ENCODE peak calls at places on chromosomes 11 and 22, in five cellular contexts. T, A, S, V and L are unnamed samples.

GRCh38 chr11:77066229-77067023 is at the start of gene CAPN5:
- DNase-seq in T (peak; percentile 89), A (no peak), S (peak; percentile 98), V (peak; percentile 99), L (peak; percentile 92)

GRCh38 chr11:14254533-14255530 is 104.2 kb downstream of the RRAS2 start:
- DNase-seq in T (no peak), A (no peak), S (no peak), V (no peak), L (no peak)

GRCh38 chr22:41106122-41106968 is 14.0 kb downstream of the EP300 start:
- DNase-seq in T (peak; percentile 16), A (no peak), S (no peak), V (no peak), L (peak; percentile 33)

GRCh38 chr11:72831521-72832300 is 17.5 kb downstream of the ATG16L2 start:
- DNase-seq in T (peak; percentile 77), A (no peak), S (peak; percentile 77), V (peak; percentile 88), L (peak; percentile 71)

GRCh38 chr11:57566035-57566504 is 1.4 kb downstream of the UBE2L6 start:
- DNase-seq in T (no peak), A (peak; percentile 68), S (no peak), V (no peak), L (peak; percentile 63)

GRCh38 chr22:20656902-20657836 is 116.7 kb upstream of the SERPIND1 start:
- DNase-seq in T (peak; percentile 23), A (no peak), S (peak; percentile 94), V (no peak), L (peak; percentile 1)

GRCh38 chr11:116986521-116987105 is 111.6 kb downstream of the SIK3 start:
- DNase-seq in T (no peak), A (peak; percentile 64), S (no peak), V (no peak), L (peak; percentile 90)

GRCh38 chr22:44839721-44840120 is 87.3 kb downstream of the ARHGAP8 start:
- DNase-seq in T (no peak), A (no peak), S (no peak), V (peak; percentile 7), L (no peak)

GRCh38 chr11:76588455-76589325 is 81.9 kb downstream of the LRRC32 start:
- DNase-seq in T (no peak), A (no peak), S (peak; percentile 20), V (peak; percentile 10), L (peak; percentile 25)

GRCh38 chr11:130606181-130606580 is 157.7 kb downstream of the ADAMTS15 start:
- DNase-seq in T (no peak), A (no peak), S (no peak), V (no peak), L (no peak)

GRCh38 chr11:72758690-72759389 is 6.6 kb upstream of the ARAP1 start:
- DNase-seq in T (no peak), A (no peak), S (peak; percentile 87), V (peak; percentile 46), L (peak; percentile 96)

GRCh38 chr22:46664301-46664855 is 44.2 kb downstream of the GRAMD4 start:
- DNase-seq in T (no peak), A (no peak), S (no peak), V (no peak), L (no peak)

GRCh38 chr22:46665751-46666280 is 45.6 kb downstream of the GRAMD4 start:
- DNase-seq in T (no peak), A (no peak), S (no peak), V (no peak), L (no peak)

GRCh38 chr22:46663436-46664100 is 43.4 kb downstream of the GRAMD4 start:
- DNase-seq in T (no peak), A (no peak), S (no peak), V (no peak), L (no peak)

GRCh38 chr22:46666577-46667244 is 46.5 kb downstream of the GRAMD4 start:
- DNase-seq in T (no peak), A (no peak), S (no peak), V (no peak), L (no peak)

GRCh38 chr22:46665151-46665695 is 45.0 kb downstream of the GRAMD4 start:
- DNase-seq in T (no peak), A (no peak), S (no peak), V (no peak), L (no peak)
- TF ChIP-seq RCOR1 in T (no peak), A (no peak), S (no peak), V (no peak), L (no peak)

DNA sequence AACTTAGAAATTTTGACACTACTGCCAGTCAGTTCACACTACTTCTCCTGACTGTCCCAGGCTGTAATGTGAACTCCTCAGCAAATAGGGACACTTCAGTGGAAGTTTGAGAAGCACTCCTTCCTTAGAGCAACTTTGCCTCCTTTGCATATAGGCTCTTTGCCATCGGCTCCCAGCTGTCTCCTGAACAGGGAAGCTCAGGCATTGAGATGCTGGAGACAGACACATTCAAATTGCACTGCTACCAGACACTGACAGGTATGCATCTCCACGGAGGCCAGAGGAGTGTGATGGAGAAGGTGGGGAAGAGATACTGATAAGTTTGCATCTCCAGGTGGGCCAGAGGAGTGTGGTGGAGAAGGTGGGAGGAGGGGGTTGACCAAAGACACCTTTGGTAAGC is 1.4 kb downstream of the TRAPPC4 start:
- DNase-seq in T (no peak), A (no peak), S (peak; percentile 6), V (no peak), L (no peak)
- H3K4me3 ChIP-seq in T (peak overlapping the region; percentile 72), A (peak overlapping the region; percentile 96), S (peak overlapping the region; percentile 99), V (peak overlapping the region; percentile 69), L (peak overlapping the region; percentile 6)

DNA sequence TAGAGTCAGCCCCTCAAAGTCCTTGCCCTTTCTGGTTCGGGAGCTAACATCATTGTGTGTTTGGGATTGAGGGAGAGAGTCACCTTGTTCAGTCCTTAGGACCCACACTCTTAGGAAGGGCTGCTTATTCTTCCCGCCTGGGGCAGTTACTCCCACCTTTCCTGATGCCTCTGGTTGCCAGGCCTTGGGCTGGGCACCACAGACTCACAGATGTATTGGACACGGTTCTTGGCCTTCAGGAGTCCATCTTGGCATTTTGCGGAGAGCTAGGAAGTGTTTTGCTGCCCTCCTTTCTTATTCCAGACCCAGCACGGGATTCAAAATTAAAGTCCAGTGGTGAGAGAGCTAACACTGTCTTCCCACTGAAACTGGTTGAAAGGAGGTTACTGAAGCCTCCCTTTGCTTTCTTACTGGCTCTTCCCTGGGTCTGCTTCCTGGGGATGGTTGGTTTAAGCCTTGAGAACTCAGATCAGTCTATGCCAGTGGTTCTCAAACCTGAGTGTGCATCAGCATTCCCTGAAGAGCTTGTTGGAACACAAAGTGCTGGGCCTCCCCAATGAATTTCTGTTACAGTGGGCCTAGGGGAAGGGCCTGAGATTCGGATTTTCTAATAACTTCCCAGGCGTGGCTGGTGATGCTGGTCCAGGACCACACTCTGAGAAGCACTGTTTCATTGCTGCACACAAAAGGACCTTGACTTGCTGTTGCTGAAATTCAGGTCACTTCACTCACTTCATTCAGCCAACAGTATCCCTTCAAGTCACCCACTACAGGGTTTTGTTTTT is 1.4 kb downstream of the OSBP2 start:
- DNase-seq in T (no peak), A (no peak), S (no peak), V (no peak), L (no peak)
- TF ChIP-seq RCOR1 in T (no peak), A (no peak), S (no peak), V (no peak), L (no peak)

GRCh38 chr11:58900479-58901420 is 38.5 kb upstream of the GLYATL1 start:
- DNase-seq in T (peak; percentile 85), A (peak; percentile 16), S (peak; percentile 81), V (peak; percentile 25), L (peak; percentile 73)

GRCh38 chr11:58905716-58906547 is 33.4 kb upstream of the GLYATL1 start:
- DNase-seq in T (peak; percentile 75), A (no peak), S (peak; percentile 17), V (peak; percentile 89), L (peak; percentile 91)

GRCh38 chr11:58905141-58905715 is 34.1 kb upstream of the GLYATL1 start:
- DNase-seq in T (no peak), A (no peak), S (no peak), V (peak; percentile 75), L (peak; percentile 70)

GRCh38 chr11:58898106-58898505 is 41.2 kb upstream of the GLYATL1 start:
- DNase-seq in T (no peak), A (no peak), S (no peak), V (no peak), L (no peak)

GRCh38 chr11:58902881-58903280 is 36.4 kb upstream of the GLYATL1 start:
- DNase-seq in T (no peak), A (no peak), S (no peak), V (no peak), L (no peak)
- H3K4me3 ChIP-seq in T (no peak overlapping the region), A (no peak overlapping the region), S (no peak overlapping the region), V (no peak overlapping the region), L (no peak overlapping the region)

GRCh38 chr22:50567721-50568252 is 5.1 kb upstream of the SYCE3 start:
- DNase-seq in T (no peak), A (no peak), S (no peak), V (no peak), L (no peak)
- TF ChIP-seq RCOR1 in T (no peak), A (no peak), S (no peak), V (no peak), L (no peak)

GRCh38 chr11:70661763-70662501 is 263.6 kb downstream of the CTTN start:
- DNase-seq in T (no peak), A (no peak), S (no peak), V (peak; percentile 92), L (peak; percentile 43)
- H3K4me3 ChIP-seq in T (no peak overlapping the region), A (no peak overlapping the region), S (no peak overlapping the region), V (peak overlapping the region; percentile 42), L (peak overlapping the region; percentile 35)